ENCODE peak calls at places on chromosomes 5 and 9, in nine cellular contexts. C is foreskin keratinocyte, U is mucosa of descending colon, F is HFFc6, H is brain microvascular endothelial cell, A is WTC11, S is progenitor cell of endocrine pancreas, W is AG10803, O is suprapubic skin. V is an unnamed sample.

GRCh38 chr5:67102708-67103107 is 93.9 kb downstream of the CD180 start:
- DNase-seq in U (no peak), F (no peak), C (no peak), A (no peak), S (no peak), O (no peak), W (no peak), H (no peak), V (no peak)

GRCh38 chr5:56481147-56481997 is 248.2 kb upstream of the ANKRD55 start:
- DNase-seq in C (no peak), U (peak; percentile 48), O (no peak), A (peak; percentile 45), W (peak; percentile 24), S (no peak), F (no peak), H (peak; percentile 27), V (no peak)

GRCh38 chr5:27144456-27144855 is 106.1 kb upstream of the CDH9 start:
- DNase-seq in A (no peak), U (no peak), S (no peak), H (no peak), C (peak; percentile 20), O (no peak), F (no peak), W (no peak), V (no peak)

GRCh38 chr9:105693435-105694275 is 686 bp upstream of the TMEM38B start:
- DNase-seq in F (no peak), H (no peak), C (peak; percentile 7), U (no peak), A (no peak), W (no peak), S (no peak), O (no peak), V (no peak)

GRCh38 chr9:17799383-17799782 is 220.5 kb downstream of the SH3GL2 start:
- DNase-seq in O (no peak), S (no peak), C (no peak), H (peak; percentile 20), A (no peak), U (no peak), F (no peak), W (no peak), V (no peak)

GRCh38 chr9:75866273-75866871 is 24.1 kb upstream of the PCSK5 start:
- DNase-seq in W (peak; percentile 46), U (no peak), S (peak; percentile 20), C (no peak), O (no peak), F (peak; percentile 20), A (peak; percentile 51), H (peak; percentile 60), V (no peak)

GRCh38 chr5:127934791-127935256 is 148.7 kb upstream of the SLC12A2 start:
- DNase-seq in C (peak; percentile 97), W (peak; percentile 56), S (no peak), H (no peak), F (peak; percentile 53), A (no peak), U (no peak), O (no peak), V (no peak)

GRCh38 chr5:177494356-177495195 is 2.8 kb downstream of the PDLIM7 start:
- DNase-seq in O (no peak), H (peak; percentile 93), F (peak; percentile 87), S (no peak), W (peak; percentile 78), A (peak; percentile 75), C (peak; percentile 63), U (peak; percentile 65), V (no peak)

GRCh38 chr9:87812375-87813118 is 70.1 kb upstream of the SPATA31E1 start:
- DNase-seq in A (peak; percentile 49), S (no peak), U (no peak), C (peak; percentile 5), F (peak; percentile 58), O (no peak), H (peak; percentile 85), W (peak; percentile 63), V (no peak)

GRCh38 chr9:87810691-87811178 is 71.9 kb upstream of the SPATA31E1 start:
- DNase-seq in F (no peak), U (no peak), H (no peak), O (no peak), C (no peak), W (no peak), A (no peak), S (no peak), V (no peak)

GRCh38 chr9:87810008-87810407 is 72.7 kb upstream of the SPATA31E1 start:
- DNase-seq in U (no peak), W (no peak), S (no peak), C (no peak), F (no peak), A (no peak), O (no peak), H (no peak), V (no peak)

GRCh38 chr9:87816041-87816440 is 66.6 kb upstream of the SPATA31E1 start:
- DNase-seq in C (no peak), O (no peak), F (no peak), U (no peak), S (no peak), H (no peak), A (no peak), W (peak; percentile 20), V (no peak)

DNA sequence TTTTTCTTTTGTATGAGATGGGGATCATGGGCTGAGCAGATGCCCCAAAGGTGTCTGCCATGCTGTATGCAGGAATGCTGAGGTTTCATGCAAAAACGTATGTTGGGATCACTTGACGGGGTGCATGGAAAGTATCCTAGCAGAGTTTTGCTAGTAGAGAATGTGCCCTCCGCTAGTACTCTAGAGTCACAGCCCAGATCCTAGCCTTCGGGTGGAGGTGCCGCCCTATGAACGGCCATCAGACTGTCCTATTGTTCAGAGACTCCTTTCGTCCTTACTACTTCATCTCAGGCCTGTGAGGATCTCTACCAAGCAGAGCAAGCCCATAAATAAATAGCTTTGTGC is 69.6 kb upstream of the SPATA31E1 start:
- DNase-seq in H (no peak), C (no peak), W (no peak), U (no peak), A (no peak), F (no peak), O (no peak), S (no peak), V (no peak)
- TF ChIP-seq CTCF in H (no peak), C (no peak), W (no peak), U (no peak), A (no peak), F (no peak), O (no peak), S (no peak), V (no peak)

GRCh38 chr5:161921781-161922180 is 73.9 kb downstream of the GABRA1 start:
- DNase-seq in S (no peak), W (no peak), H (no peak), C (no peak), U (no peak), A (no peak), F (no peak), O (no peak), V (no peak)

GRCh38 chr5:161924270-161924669 is 76.3 kb downstream of the GABRA1 start:
- DNase-seq in S (no peak), H (no peak), C (no peak), U (no peak), F (no peak), W (no peak), O (no peak), A (no peak), V (no peak)

DNA sequence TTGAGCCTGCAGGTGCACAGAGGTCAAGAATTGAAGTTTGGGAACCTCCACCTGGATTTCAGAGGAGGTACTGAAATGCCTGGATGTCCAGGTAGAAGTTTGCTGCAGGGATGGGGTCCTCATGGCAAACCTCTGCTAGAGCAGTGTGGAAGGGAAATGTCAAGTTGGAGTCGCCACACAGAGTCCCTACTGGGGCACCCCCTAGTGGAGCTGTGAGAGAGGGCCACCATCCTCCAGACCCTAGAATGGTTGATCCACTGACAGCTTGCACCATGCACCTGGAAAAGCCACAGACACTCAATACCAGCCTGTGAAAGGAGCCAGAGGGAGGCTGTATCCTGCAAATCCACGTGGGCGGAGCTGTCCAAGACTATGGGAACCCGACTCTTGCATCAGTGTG is 78.0 kb downstream of the GABRA1 start:
- DNase-seq in H (no peak), S (no peak), W (no peak), U (no peak), C (no peak), F (no peak), A (peak; percentile 21), O (no peak), V (no peak)
- TF ChIP-seq CTCF in H (no peak), S (no peak), W (no peak), U (no peak), C (no peak), F (no peak), A (no peak), O (no peak), V (no peak)

DNA sequence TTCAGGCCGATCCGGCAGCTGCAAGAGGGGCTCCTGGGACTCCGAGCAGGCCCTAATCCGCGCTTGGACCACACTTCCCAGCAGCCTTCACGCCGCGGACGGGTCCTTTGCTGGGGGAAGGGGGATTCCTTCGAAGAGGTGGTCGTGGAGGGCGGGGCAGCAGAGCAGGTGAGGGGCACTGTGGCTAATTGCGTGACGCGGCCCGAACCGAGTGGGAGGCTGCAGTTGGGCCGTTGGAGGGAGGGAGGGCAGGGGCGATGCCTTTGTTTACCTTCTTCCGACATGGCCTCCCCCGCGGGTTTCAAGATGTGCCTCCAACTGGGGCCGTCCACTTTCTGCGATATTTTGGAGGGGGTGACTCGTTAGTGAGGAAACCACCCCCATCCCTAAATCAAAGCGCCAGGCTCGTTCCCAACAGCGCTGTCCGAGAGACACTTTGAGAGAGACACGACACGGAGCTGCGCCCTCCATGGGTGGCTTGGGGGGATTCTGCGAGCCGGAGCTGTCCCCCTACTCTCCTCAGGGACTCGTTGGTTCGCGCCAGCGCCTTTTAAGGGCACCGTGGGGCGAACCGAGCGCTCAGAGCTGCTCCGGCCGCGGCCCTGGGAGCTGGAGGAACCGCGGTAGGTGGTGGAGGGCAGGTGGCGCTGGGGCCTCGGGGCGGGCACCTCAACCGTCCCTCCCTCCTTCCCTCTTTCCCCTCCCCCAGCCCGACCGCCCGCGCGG is at the start of gene FAM53C:
- DNase-seq in A (peak; percentile 90), H (peak; percentile 80), O (peak; percentile 95), U (peak; percentile 96), C (peak; percentile 90), S (peak; percentile 93), F (peak; percentile 87), W (peak; percentile 90), V (peak; percentile 74)
- TF ChIP-seq CTCF in A (no peak), H (peak; percentile 0), O (no peak), U (no peak), C (no peak), S (no peak), F (peak; percentile 15), W (no peak), V (no peak)

GRCh38 chr5:132812123-132812948 is 766 bp upstream of the SOWAHA start:
- DNase-seq in W (no peak), A (no peak), H (no peak), C (no peak), O (peak; percentile 32), U (no peak), S (no peak), F (no peak), V (no peak)

GRCh38 chr5:132810605-132811004 is 2.5 kb upstream of the SOWAHA start:
- DNase-seq in W (no peak), C (no peak), O (peak; percentile 11), H (no peak), F (no peak), S (no peak), U (no peak), A (no peak), V (no peak)

GRCh38 chr5:132808448-132808847 is 4.7 kb upstream of the SOWAHA start:
- DNase-seq in F (no peak), H (no peak), U (no peak), O (no peak), A (no peak), C (no peak), S (no peak), W (no peak), V (no peak)

GRCh38 chr5:132808866-132809265 is 4.2 kb upstream of the SOWAHA start:
- DNase-seq in W (no peak), S (no peak), A (no peak), O (peak; percentile 16), F (no peak), H (no peak), C (no peak), U (no peak), V (no peak)

GRCh38 chr5:132807163-132807838 is 5.8 kb upstream of the SOWAHA start:
- DNase-seq in O (peak; percentile 76), A (peak; percentile 67), F (no peak), C (no peak), W (no peak), S (no peak), H (no peak), U (peak; percentile 91), V (no peak)
- TF ChIP-seq CTCF in O (no peak), A (no peak), F (no peak), C (peak; percentile 16), W (no peak), S (peak; percentile 55), H (peak; percentile 41), U (peak; percentile 39), V (no peak)